ENCODE peak calls at places on chromosomes 12 and 14, in ten cellular contexts. L is stimulated activated CD4-positive, alpha-beta T cell treated with anti-CD3 and anti-CD28 coated beads, Interleukin-1b, Interleukin-23, amount 100 ng/mL, for 24 hours; S is iPS DF 6.9; P is GM18507; V is stimulated activated CD8-positive, alpha-beta memory T cell treated with anti-CD3 and anti-CD28 coated beads, Interleukin-7, amount 100 ng/mL, for 4 hours; J is activated T-helper 1 cell treated with anti-CD3 and anti-CD28 coated beads, Interleukin-12 subunit alpha, Interleukin-12 subunit beta, Interleukin-2, Interleukin-4 antibody, amounts not matched to agents 30 ng/mL and 10 ng/mL and 1 ng/mL, durations not matched to agents 14 hours and 24 hours and 36 hours; C is Calu3; B is hippocampal formation; D is MCF 10A; Y is lung microvascular endothelial cell. E is an unnamed sample.

GRCh38 chr14:95227279-95227860 is 70.0 kb upstream of the DICER1 start:
- DNase-seq in L (no peak), S (no peak), P (no peak), V (no peak), J (no peak), C (no peak), B (no peak), D (no peak), Y (peak; percentile 8), E (no peak)

GRCh38 chr14:48747683-48748082 is 838.5 kb downstream of the RPS29 start:
- DNase-seq in L (no peak), S (no peak), P (no peak), V (no peak), J (no peak), C (no peak), B (no peak), D (no peak), Y (no peak), E (no peak)

GRCh38 chr14:105525861-105526780 is at the start of gene TMEM121:
- DNase-seq in L (no peak), S (no peak), P (no peak), V (peak; percentile 17), J (no peak), C (peak; percentile 25), B (peak; percentile 16), D (no peak), Y (no peak), E (no peak)

GRCh38 chr12:108773798-108774788 is 42.8 kb upstream of the CORO1C start:
- DNase-seq in L (no peak), S (no peak), P (no peak), V (no peak), J (no peak), C (peak; percentile 57), B (peak; percentile 58), D (peak; percentile 58), Y (peak; percentile 92), E (no peak)

GRCh38 chr12:121376754-121377697 is 22.9 kb upstream of the RNF34 start:
- DNase-seq in L (no peak), S (no peak), P (no peak), V (no peak), J (no peak), C (no peak), B (no peak), D (no peak), Y (no peak), E (no peak)

GRCh38 chr12:121120323-121120722 is 12.4 kb upstream of the P2RX7 start:
- DNase-seq in L (no peak), S (no peak), P (no peak), V (no peak), J (no peak), C (no peak), B (no peak), D (no peak), Y (no peak), E (no peak)

GRCh38 chr14:99936056-99936455 is 129.2 kb upstream of the EVL start:
- DNase-seq in L (no peak), S (no peak), P (no peak), V (no peak), J (no peak), C (no peak), B (no peak), D (no peak), Y (no peak), E (peak; percentile 30)

GRCh38 chr14:76741074-76741473 is 20.2 kb upstream of the VASH1 start:
- DNase-seq in L (no peak), S (no peak), P (no peak), V (no peak), J (no peak), C (no peak), B (no peak), D (no peak), Y (no peak), E (no peak)

GRCh38 chr14:105064721-105065143 is 498 bp downstream of the GPR132 start:
- DNase-seq in L (no peak), S (no peak), P (no peak), V (no peak), J (no peak), C (peak; percentile 65), B (no peak), D (no peak), Y (peak; percentile 31), E (peak; percentile 71)

GRCh38 chr12:50612882-50613281 is 108.1 kb downstream of the DIP2B start:
- DNase-seq in L (no peak), S (no peak), P (no peak), V (no peak), J (no peak), C (no peak), B (no peak), D (no peak), Y (no peak), E (no peak)

GRCh38 chr14:31286456-31287293 is 79.1 kb upstream of the HECTD1 start:
- DNase-seq in L (peak; percentile 2), S (peak; percentile 64), P (no peak), V (no peak), J (no peak), C (no peak), B (no peak), D (peak; percentile 17), Y (no peak), E (no peak)

GRCh38 chr14:105281354-105282097 is 19.3 kb downstream of the BRF1 start:
- DNase-seq in L (no peak), S (peak; percentile 50), P (peak; percentile 38), V (no peak), J (no peak), C (no peak), B (no peak), D (peak; percentile 73), Y (peak; percentile 80), E (no peak)

GRCh38 chr14:102249041-102249440 is 55.9 kb downstream of the MOK start:
- DNase-seq in L (no peak), S (no peak), P (no peak), V (no peak), J (no peak), C (no peak), B (no peak), D (no peak), Y (no peak), E (peak; percentile 69)

GRCh38 chr12:16389594-16389993 is 42.1 kb downstream of the MGST1 start:
- DNase-seq in L (no peak), S (no peak), P (no peak), V (no peak), J (no peak), C (no peak), B (no peak), D (peak; percentile 58), Y (no peak), E (peak; percentile 2)

GRCh38 chr14:104969741-104970230 is 8.4 kb downstream of the AHNAK2 start:
- DNase-seq in L (no peak), S (no peak), P (no peak), V (no peak), J (no peak), C (no peak), B (no peak), D (no peak), Y (no peak), E (no peak)

GRCh38 chr14:52678591-52678990 is 16.8 kb downstream of the ERO1A start:
- DNase-seq in L (no peak), S (no peak), P (no peak), V (no peak), J (no peak), C (no peak), B (no peak), D (peak; percentile 32), Y (peak; percentile 9), E (no peak)

GRCh38 chr14:75259510-75259855 is 19.1 kb upstream of the FOS start:
- DNase-seq in L (no peak), S (no peak), P (no peak), V (no peak), J (no peak), C (no peak), B (no peak), D (no peak), Y (peak; percentile 76), E (no peak)

GRCh38 chr12:107405436-107405835 is 280.2 kb upstream of the PWP1 start:
- DNase-seq in L (no peak), S (no peak), P (no peak), V (no peak), J (no peak), C (no peak), B (peak; percentile 4), D (no peak), Y (no peak), E (no peak)

GRCh38 chr12:103444983-103445382 is 50.8 kb downstream of the C12orf42 start:
- DNase-seq in L (no peak), S (no peak), P (no peak), V (no peak), J (no peak), C (no peak), B (no peak), D (no peak), Y (no peak), E (no peak)

GRCh38 chr12:44618960-44619359 is 257.2 kb downstream of the NELL2 start:
- DNase-seq in L (no peak), S (no peak), P (no peak), V (no peak), J (no peak), C (no peak), B (no peak), D (no peak), Y (no peak), E (no peak)

GRCh38 chr12:59164991-59165718 is 244.9 kb upstream of the LRIG3 start:
- DNase-seq in L (no peak), S (no peak), P (no peak), V (no peak), J (no peak), C (peak; percentile 30), B (no peak), D (peak; percentile 56), Y (peak; percentile 43), E (no peak)

GRCh38 chr14:77022219-77022852 is 6.2 kb downstream of the IRF2BPL start:
- DNase-seq in L (no peak), S (no peak), P (no peak), V (no peak), J (no peak), C (no peak), B (no peak), D (no peak), Y (no peak), E (no peak)

GRCh38 chr14:89543420-89543790 is 126.4 kb upstream of the FOXN3 start:
- DNase-seq in L (no peak), S (no peak), P (no peak), V (no peak), J (no peak), C (no peak), B (peak; percentile 11), D (no peak), Y (no peak), E (no peak)

GRCh38 chr14:106694638-106695393 is 1168.4 kb downstream of the TMEM121 start:
- DNase-seq in L (peak; percentile 53), S (no peak), P (peak; percentile 7), V (peak; percentile 30), J (peak; percentile 56), C (no peak), B (no peak), D (peak; percentile 32), Y (no peak), E (no peak)

GRCh38 chr12:54413284-54414190 is 5.5 kb downstream of the ITGA5 start:
- DNase-seq in L (peak; percentile 30), S (no peak), P (no peak), V (peak; percentile 72), J (peak; percentile 75), C (no peak), B (no peak), D (no peak), Y (peak; percentile 85), E (no peak)

GRCh38 chr14:55607386-55607785 is 27.4 kb downstream of the KTN1 start:
- DNase-seq in L (no peak), S (no peak), P (no peak), V (no peak), J (no peak), C (no peak), B (no peak), D (no peak), Y (no peak), E (no peak)